ENCODE peak calls at places on chromosomes 12 and 14, in nine cellular contexts. P is PC-9, T is neural progenitor cell, E is kidney, K is Peyer's patch, V is body of pancreas, U is transverse colon, R is mammary epithelial cell, X is keratinocyte. N is an unnamed sample.

GRCh38 chr12:13386269-13387039 is 189.9 kb downstream of the EMP1 start:
- DNase-seq in P (no peak), T (no peak), E (no peak), K (no peak), V (no peak), U (no peak), R (no peak), X (no peak), N (peak; percentile 40)

GRCh38 chr14:50906326-50906725 is 34.5 kb downstream of the ABHD12B start:
- DNase-seq in P (no peak), T (no peak), E (no peak), K (no peak), V (no peak), U (no peak), R (no peak), X (no peak), N (no peak)

GRCh38 chr14:89386214-89386886 is 30.7 kb downstream of the FOXN3 start:
- DNase-seq in P (no peak), T (no peak), E (no peak), K (peak; percentile 80), V (peak; percentile 52), U (no peak), R (no peak), X (no peak), N (peak; percentile 34)

GRCh38 chr14:83992857-83993256 is 1537.1 kb upstream of the FLRT2 start:
- DNase-seq in P (no peak), T (no peak), E (no peak), K (no peak), V (no peak), U (no peak), R (no peak), X (no peak), N (no peak)

GRCh38 chr12:59763835-59764234 is 168.0 kb downstream of the SLC16A7 start:
- DNase-seq in P (no peak), T (no peak), E (no peak), K (no peak), V (no peak), U (no peak), R (no peak), X (no peak), N (no peak)

GRCh38 chr12:34396006-34396860 is 373.9 kb downstream of the ALG10 start:
- DNase-seq in P (peak; percentile 0), T (no peak), E (peak; percentile 38), K (peak; percentile 22), V (peak; percentile 1), U (peak; percentile 3), R (no peak), X (no peak), N (peak; percentile 32)

GRCh38 chr12:123267991-123268843 is 3.4 kb downstream of the CDK2AP1 start:
- DNase-seq in P (no peak), T (no peak), E (peak; percentile 80), K (peak; percentile 48), V (peak; percentile 36), U (peak; percentile 20), R (no peak), X (no peak), N (peak; percentile 59)

GRCh38 chr14:25250516-25250915 is 200.6 kb upstream of the STXBP6 start:
- DNase-seq in P (no peak), T (no peak), E (no peak), K (no peak), V (no peak), U (no peak), R (no peak), X (no peak), N (no peak)

GRCh38 chr12:128268348-128268725 is 1.4 kb downstream of the TMEM132C start:
- DNase-seq in P (no peak), T (peak; percentile 40), E (no peak), K (no peak), V (no peak), U (no peak), R (no peak), X (no peak), N (peak; percentile 76)

GRCh38 chr12:1847411-1847810 is 27.0 kb downstream of the LRTM2 start:
- DNase-seq in P (no peak), T (no peak), E (no peak), K (no peak), V (no peak), U (peak; percentile 2), R (no peak), X (no peak), N (peak; percentile 38)

GRCh38 chr12:132665794-132666193 is 21.3 kb downstream of the POLE start:
- DNase-seq in P (no peak), T (no peak), E (no peak), K (no peak), V (no peak), U (no peak), R (no peak), X (no peak), N (no peak)

GRCh38 chr12:7934153-7934552 is 1.8 kb downstream of the SLC2A3 start:
- DNase-seq in P (no peak), T (no peak), E (no peak), K (no peak), V (no peak), U (no peak), R (no peak), X (no peak), N (no peak)

GRCh38 chr12:7935464-7935772 is 569 bp downstream of the SLC2A3 start:
- DNase-seq in P (no peak), T (peak; percentile 17), E (no peak), K (no peak), V (no peak), U (no peak), R (no peak), X (no peak), N (no peak)

GRCh38 chr12:7934560-7935463 is 1.2 kb downstream of the SLC2A3 start:
- DNase-seq in P (no peak), T (peak; percentile 38), E (no peak), K (peak; percentile 56), V (no peak), U (no peak), R (no peak), X (no peak), N (no peak)

GRCh38 chr12:7935773-7936581 is at the start of gene SLC2A3:
- DNase-seq in P (peak; percentile 54), T (peak; percentile 72), E (no peak), K (peak; percentile 75), V (peak; percentile 19), U (peak; percentile 53), R (peak; percentile 36), X (peak; percentile 25), N (peak; percentile 97)

GRCh38 chr12:7933255-7933726 is 2.7 kb downstream of the SLC2A3 start:
- DNase-seq in P (peak; percentile 79), T (peak; percentile 91), E (peak; percentile 86), K (peak; percentile 92), V (peak; percentile 65), U (peak; percentile 67), R (peak; percentile 85), X (peak; percentile 80), N (peak; percentile 92)
- H3K36me3 ChIP-seq in P (peaks cover 9% of the 10 kb centered on the region), T (peaks cover 19% of the 10 kb centered on the region), E (peaks cover 2% of the 10 kb centered on the region), K (peaks cover 34% of the 10 kb centered on the region), V (no peaks in the 10 kb centered on the region), U (peaks cover 20% of the 10 kb centered on the region), R (peaks cover 7% of the 10 kb centered on the region), X (peaks cover 8% of the 10 kb centered on the region), N (peaks cover 74% of the 10 kb centered on the region)

DNA sequence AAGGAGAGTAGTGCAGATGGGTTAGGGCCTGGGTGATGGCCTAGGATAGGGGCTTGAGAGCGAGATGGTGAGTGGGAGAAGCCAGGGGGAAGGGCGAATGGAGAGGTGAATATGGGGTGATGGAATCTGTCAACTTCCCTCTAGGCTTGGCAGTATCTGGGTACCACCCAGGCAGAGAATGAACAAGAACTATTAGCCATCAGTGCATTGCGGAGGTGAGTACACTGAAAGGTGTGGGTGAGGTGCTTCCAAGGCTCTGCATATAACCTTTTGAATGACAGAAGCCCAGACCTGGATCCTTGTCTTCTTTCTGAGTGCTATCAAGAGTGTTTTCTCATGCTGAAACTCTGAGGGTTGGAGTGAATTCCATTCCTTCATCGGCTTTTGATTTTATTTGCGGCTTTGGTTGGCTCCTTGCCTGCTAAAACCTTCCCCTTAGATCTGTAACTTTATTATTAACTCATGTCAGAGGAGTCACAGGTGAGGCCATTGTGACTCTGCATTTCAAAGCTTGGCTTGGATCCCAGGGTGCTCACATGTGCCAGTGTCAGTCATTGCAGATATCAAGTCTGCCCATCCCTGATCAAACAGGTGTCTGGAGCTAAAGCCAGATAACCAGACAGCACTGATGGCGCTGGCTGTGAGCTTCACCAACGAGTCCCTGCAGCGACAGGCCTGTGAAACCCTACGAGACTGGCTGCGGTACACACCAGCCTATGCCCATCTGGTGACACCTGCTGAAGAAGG is 18.6 kb downstream of the PEX5 start:
- DNase-seq in P (no peak), T (no peak), E (no peak), K (peak; percentile 52), V (no peak), U (no peak), R (no peak), X (no peak), N (no peak)
- H3K36me3 ChIP-seq in P (peaks cover 76% of the 10 kb centered on the region), T (peaks cover 3% of the 10 kb centered on the region), E (peaks cover 49% of the 10 kb centered on the region), K (peaks cover 82% of the 10 kb centered on the region), V (peaks cover 17% of the 10 kb centered on the region), U (peaks cover 59% of the 10 kb centered on the region), R (peaks cover 26% of the 10 kb centered on the region), X (peaks cover 32% of the 10 kb centered on the region), N (peaks cover 96% of the 10 kb centered on the region)

DNA sequence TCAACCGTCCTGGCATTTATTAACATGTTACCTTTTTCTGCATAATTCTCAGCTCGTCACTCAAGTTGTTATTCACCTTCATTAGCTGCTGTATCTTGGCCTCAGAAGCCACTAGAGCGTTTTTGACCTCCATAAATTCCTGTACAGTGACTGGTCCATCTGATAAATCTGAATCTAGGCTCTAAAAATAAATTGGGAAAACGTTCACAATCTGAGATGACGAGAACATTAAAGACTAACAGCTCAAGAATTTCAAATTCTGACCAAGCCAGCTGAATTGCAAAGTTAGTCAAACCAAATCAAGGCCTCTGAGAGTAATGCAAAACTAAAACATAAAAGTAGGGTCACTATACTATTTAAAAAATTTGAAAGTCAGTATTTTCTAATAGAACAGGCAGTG is 45.0 kb downstream of the GIT2 start:
- DNase-seq in P (peak; percentile 18), T (no peak), E (no peak), K (no peak), V (no peak), U (no peak), R (peak; percentile 61), X (no peak), N (no peak)
- H3K36me3 ChIP-seq in P (peaks cover 31% of the 10 kb centered on the region), T (no peaks in the 10 kb centered on the region), E (peaks cover 14% of the 10 kb centered on the region), K (peaks cover 82% of the 10 kb centered on the region), V (no peaks in the 10 kb centered on the region), U (peaks cover 21% of the 10 kb centered on the region), R (peaks cover 22% of the 10 kb centered on the region), X (peaks cover 27% of the 10 kb centered on the region), N (peaks cover 73% of the 10 kb centered on the region)

DNA sequence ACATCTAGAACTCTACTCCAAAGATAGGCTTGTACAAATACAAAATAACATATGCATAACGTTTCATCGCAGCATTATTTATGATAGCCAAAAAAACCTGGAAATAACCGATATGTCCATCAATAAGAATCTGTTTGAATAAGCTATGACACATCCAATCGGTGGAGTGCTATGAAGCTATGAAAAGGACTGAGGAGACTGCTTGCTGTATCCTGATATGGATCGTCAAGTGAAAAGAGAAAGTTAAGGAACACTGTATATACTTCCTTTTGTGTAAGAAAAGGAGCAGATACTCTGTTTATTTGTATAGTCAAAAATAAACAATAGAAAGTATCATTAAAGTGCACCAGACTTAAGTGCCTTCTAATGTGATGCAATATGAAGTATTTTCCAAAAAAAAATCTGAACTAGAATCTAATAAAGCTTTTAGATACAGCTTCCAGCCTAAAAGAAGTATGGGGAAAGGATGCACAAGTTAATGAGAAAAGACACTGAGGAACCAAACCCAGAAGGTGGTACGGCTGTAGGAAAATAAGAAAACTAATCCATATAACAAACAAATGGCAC is 646 bp upstream of the KLHDC1 start:
- DNase-seq in P (no peak), T (no peak), E (no peak), K (no peak), V (no peak), U (no peak), R (no peak), X (no peak), N (no peak)
- H3K36me3 ChIP-seq in P (no peaks in the 10 kb centered on the region), T (no peaks in the 10 kb centered on the region), E (no peaks in the 10 kb centered on the region), K (no peaks in the 10 kb centered on the region), V (no peaks in the 10 kb centered on the region), U (no peaks in the 10 kb centered on the region), R (no peaks in the 10 kb centered on the region), X (no peaks in the 10 kb centered on the region), N (no peaks in the 10 kb centered on the region)

N was measured in endodermal cell.